ENCODE peak calls at places on chromosomes 1 and 21, in seven cellular contexts. One of them, this sample, is unnamed.
A peak's percentile ranks its signal among the peaks of the same experiment; 100 is the strongest.

GRCh38 chr1:235613617-235614016 is 36.0 kb downstream of the GNG4 start:
- DNase-seq in adrenal gland: no peak
- DNase-seq in CD4-positive, alpha-beta memory T cell: no peak
- DNase-seq in mesendoderm: no peak
- DNase-seq in body of pancreas: no peak
- DNase-seq in IMR-90: no peak
- DNase-seq in left lung: no peak
- DNase-seq in this sample: no peak

GRCh38 chr21:42777757-42778344 is 101.5 kb downstream of the WDR4 start:
- DNase-seq in mesendoderm: no peak
- DNase-seq in IMR-90: no peak
- DNase-seq in body of pancreas: no peak
- DNase-seq in adrenal gland: no peak
- DNase-seq in CD4-positive, alpha-beta memory T cell: no peak
- DNase-seq in left lung: no peak
- DNase-seq in this sample: no peak

GRCh38 chr21:39030127-39030884 is 152.9 kb downstream of the PSMG1 start:
- DNase-seq in CD4-positive, alpha-beta memory T cell: no peak
- DNase-seq in body of pancreas: no peak
- DNase-seq in adrenal gland: no peak
- DNase-seq in mesendoderm: peak; percentile 94
- DNase-seq in left lung: no peak
- DNase-seq in IMR-90: no peak
- DNase-seq in this sample: no peak

GRCh38 chr21:43929217-43929971 is 64.4 kb downstream of the AGPAT3 start:
- DNase-seq in body of pancreas: no peak
- DNase-seq in mesendoderm: peak; percentile 45
- DNase-seq in IMR-90: no peak
- DNase-seq in left lung: no peak
- DNase-seq in CD4-positive, alpha-beta memory T cell: no peak
- DNase-seq in adrenal gland: no peak
- DNase-seq in this sample: no peak

GRCh38 chr21:40964691-40965090 is 117.7 kb upstream of the DSCAM start:
- DNase-seq in IMR-90: no peak
- DNase-seq in left lung: no peak
- DNase-seq in body of pancreas: no peak
- DNase-seq in mesendoderm: no peak
- DNase-seq in adrenal gland: no peak
- DNase-seq in CD4-positive, alpha-beta memory T cell: no peak
- DNase-seq in this sample: no peak

GRCh38 chr21:45590726-45591618 is 48.7 kb upstream of the SLC19A1 start:
- DNase-seq in left lung: peak; percentile 46
- DNase-seq in adrenal gland: no peak
- DNase-seq in CD4-positive, alpha-beta memory T cell: peak; percentile 77
- DNase-seq in IMR-90: no peak
- DNase-seq in body of pancreas: peak; percentile 12
- DNase-seq in mesendoderm: no peak
- DNase-seq in this sample: peak; percentile 69

GRCh38 chr1:235416662-235417049 is 49.4 kb downstream of the TBCE start:
- DNase-seq in left lung: no peak
- DNase-seq in CD4-positive, alpha-beta memory T cell: no peak
- DNase-seq in body of pancreas: no peak
- DNase-seq in mesendoderm: no peak
- DNase-seq in IMR-90: peak; percentile 35
- DNase-seq in adrenal gland: peak; percentile 54
- DNase-seq in this sample: no peak

GRCh38 chr1:68904472-68904871 is 407.6 kb upstream of the DEPDC1 start:
- DNase-seq in mesendoderm: peak; percentile 93
- DNase-seq in adrenal gland: no peak
- DNase-seq in left lung: no peak
- DNase-seq in CD4-positive, alpha-beta memory T cell: no peak
- DNase-seq in body of pancreas: no peak
- DNase-seq in IMR-90: no peak
- DNase-seq in this sample: no peak

GRCh38 chr1:39076799-39077148 is 50.6 kb downstream of the NDUFS5 start:
- DNase-seq in left lung: no peak
- DNase-seq in adrenal gland: no peak
- DNase-seq in body of pancreas: no peak
- DNase-seq in CD4-positive, alpha-beta memory T cell: no peak
- DNase-seq in IMR-90: no peak
- DNase-seq in mesendoderm: no peak
- DNase-seq in this sample: no peak

GRCh38 chr1:232471250-232471649 is 158.7 kb downstream of the SIPA1L2 start:
- DNase-seq in CD4-positive, alpha-beta memory T cell: no peak
- DNase-seq in mesendoderm: no peak
- DNase-seq in left lung: no peak
- DNase-seq in body of pancreas: no peak
- DNase-seq in adrenal gland: no peak
- DNase-seq in IMR-90: no peak
- DNase-seq in this sample: no peak

GRCh38 chr1:156102634-156103511 is 11.6 kb upstream of the LMNA start:
- DNase-seq in body of pancreas: no peak
- DNase-seq in left lung: no peak
- DNase-seq in IMR-90: peak; percentile 57
- DNase-seq in adrenal gland: no peak
- DNase-seq in CD4-positive, alpha-beta memory T cell: no peak
- DNase-seq in mesendoderm: no peak
- DNase-seq in this sample: no peak

GRCh38 chr1:35222322-35223108 is 29.6 kb upstream of the SFPQ start:
- DNase-seq in CD4-positive, alpha-beta memory T cell: no peak
- DNase-seq in left lung: no peak
- DNase-seq in mesendoderm: no peak
- DNase-seq in body of pancreas: peak; percentile 3
- DNase-seq in adrenal gland: no peak
- DNase-seq in IMR-90: peak; percentile 87
- DNase-seq in this sample: no peak

GRCh38 chr1:222880586-222880985 is 65.7 kb downstream of the DISP1 start:
- DNase-seq in body of pancreas: no peak
- DNase-seq in left lung: no peak
- DNase-seq in adrenal gland: no peak
- DNase-seq in mesendoderm: peak; percentile 7
- DNase-seq in CD4-positive, alpha-beta memory T cell: no peak
- DNase-seq in IMR-90: peak; percentile 84
- DNase-seq in this sample: no peak

GRCh38 chr21:26550357-26550756 is 22.7 kb downstream of the CYYR1 start:
- DNase-seq in left lung: no peak
- DNase-seq in CD4-positive, alpha-beta memory T cell: no peak
- DNase-seq in adrenal gland: no peak
- DNase-seq in body of pancreas: no peak
- DNase-seq in mesendoderm: no peak
- DNase-seq in IMR-90: no peak
- DNase-seq in this sample: no peak

GRCh38 chr1:72122099-72122893 is 160.0 kb downstream of the NEGR1 start:
- DNase-seq in CD4-positive, alpha-beta memory T cell: no peak
- DNase-seq in body of pancreas: no peak
- DNase-seq in IMR-90: no peak
- DNase-seq in left lung: no peak
- DNase-seq in mesendoderm: no peak
- DNase-seq in adrenal gland: no peak
- DNase-seq in this sample: no peak

GRCh38 chr1:56754713-56755505 is 64.3 kb downstream of the FYB2 start:
- DNase-seq in IMR-90: no peak
- DNase-seq in mesendoderm: no peak
- DNase-seq in left lung: no peak
- DNase-seq in adrenal gland: no peak
- DNase-seq in CD4-positive, alpha-beta memory T cell: no peak
- DNase-seq in body of pancreas: no peak
- DNase-seq in this sample: no peak

GRCh38 chr1:64268653-64269557 is 65.5 kb downstream of the UBE2U start:
- DNase-seq in body of pancreas: peak; percentile 78
- DNase-seq in mesendoderm: peak; percentile 85
- DNase-seq in left lung: peak; percentile 66
- DNase-seq in CD4-positive, alpha-beta memory T cell: peak; percentile 47
- DNase-seq in IMR-90: peak; percentile 85
- DNase-seq in adrenal gland: peak; percentile 83
- DNase-seq in this sample: peak; percentile 56

DNA sequence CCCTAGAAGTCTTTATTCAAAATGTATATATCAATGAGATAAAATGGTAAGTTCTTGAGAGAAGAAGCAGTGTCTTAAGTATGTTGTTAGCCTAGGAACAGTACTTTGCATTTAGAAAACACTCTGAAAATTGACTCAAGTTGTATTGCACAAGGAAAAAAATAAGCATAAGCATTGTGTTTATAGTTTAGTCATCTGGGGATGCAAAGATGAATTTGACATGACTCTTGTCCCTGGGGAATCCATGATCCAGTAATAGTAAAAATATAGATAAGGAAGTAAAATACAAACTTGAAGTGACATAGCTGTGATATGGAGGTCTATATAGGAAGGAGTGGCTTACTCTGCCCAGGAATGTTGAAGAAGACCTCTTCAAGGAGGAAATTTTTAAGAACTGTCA is 185.0 kb upstream of the PTBP2 start:
- DNase-seq in CD4-positive, alpha-beta memory T cell: no peak
- DNase-seq in body of pancreas: no peak
- DNase-seq in mesendoderm: no peak
- DNase-seq in left lung: no peak
- DNase-seq in adrenal gland: no peak
- DNase-seq in IMR-90: no peak
- DNase-seq in this sample: no peak
- H3K27ac ChIP-seq in CD4-positive, alpha-beta memory T cell: no peak overlapping the region
- H3K27ac ChIP-seq in body of pancreas: no peak overlapping the region
- H3K27ac ChIP-seq in mesendoderm: no peak overlapping the region
- H3K27ac ChIP-seq in left lung: no peak overlapping the region
- H3K27ac ChIP-seq in adrenal gland: no peak overlapping the region
- H3K27ac ChIP-seq in IMR-90: no peak overlapping the region
- H3K27ac ChIP-seq in this sample: no peak overlapping the region

DNA sequence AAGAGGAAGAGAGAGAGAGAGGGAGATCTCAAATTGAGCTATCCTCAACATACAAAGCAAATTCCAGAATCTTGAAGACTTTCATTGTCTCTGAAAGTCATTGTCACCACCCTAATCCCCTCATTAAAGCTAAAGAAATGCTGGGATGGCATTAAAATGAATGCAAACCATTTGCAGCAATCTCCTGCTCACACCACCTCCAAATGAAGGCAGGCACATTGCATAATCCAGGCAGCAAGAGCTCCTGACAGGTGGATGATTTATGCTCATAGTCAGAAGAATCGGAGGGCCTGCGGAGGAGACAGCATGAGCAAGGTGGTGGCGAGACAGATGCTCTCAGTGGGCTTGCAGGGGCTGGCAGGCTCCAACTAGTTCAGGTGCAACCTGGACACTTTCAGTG is 90.2 kb downstream of the ESRRG start:
- DNase-seq in body of pancreas: no peak
- DNase-seq in mesendoderm: peak; percentile 62
- DNase-seq in left lung: no peak
- DNase-seq in CD4-positive, alpha-beta memory T cell: no peak
- DNase-seq in adrenal gland: no peak
- DNase-seq in IMR-90: no peak
- DNase-seq in this sample: no peak
- H3K4me3 ChIP-seq in body of pancreas: no peak overlapping the region
- H3K4me3 ChIP-seq in mesendoderm: no peak overlapping the region
- H3K4me3 ChIP-seq in left lung: no peak overlapping the region
- H3K4me3 ChIP-seq in CD4-positive, alpha-beta memory T cell: no peak overlapping the region
- H3K4me3 ChIP-seq in adrenal gland: no peak overlapping the region
- H3K4me3 ChIP-seq in IMR-90: no peak overlapping the region
- H3K4me3 ChIP-seq in this sample: no peak overlapping the region

GRCh38 chr21:34874689-34875513 is 174.2 kb downstream of the RUNX1 start:
- DNase-seq in left lung: no peak
- DNase-seq in IMR-90: no peak
- DNase-seq in mesendoderm: no peak
- DNase-seq in body of pancreas: no peak
- DNase-seq in CD4-positive, alpha-beta memory T cell: no peak
- DNase-seq in adrenal gland: no peak
- DNase-seq in this sample: no peak

GRCh38 chr21:34878501-34878900 is 170.6 kb downstream of the RUNX1 start:
- DNase-seq in mesendoderm: no peak
- DNase-seq in adrenal gland: no peak
- DNase-seq in CD4-positive, alpha-beta memory T cell: no peak
- DNase-seq in left lung: peak; percentile 63
- DNase-seq in IMR-90: no peak
- DNase-seq in body of pancreas: no peak
- DNase-seq in this sample: no peak

GRCh38 chr21:34875830-34876229 is 173.3 kb downstream of the RUNX1 start:
- DNase-seq in mesendoderm: no peak
- DNase-seq in IMR-90: peak; percentile 50
- DNase-seq in adrenal gland: no peak
- DNase-seq in left lung: no peak
- DNase-seq in body of pancreas: no peak
- DNase-seq in CD4-positive, alpha-beta memory T cell: no peak
- DNase-seq in this sample: no peak

GRCh38 chr21:34878940-34879339 is 170.2 kb downstream of the RUNX1 start:
- DNase-seq in body of pancreas: no peak
- DNase-seq in mesendoderm: no peak
- DNase-seq in IMR-90: no peak
- DNase-seq in left lung: no peak
- DNase-seq in CD4-positive, alpha-beta memory T cell: no peak
- DNase-seq in adrenal gland: no peak
- DNase-seq in this sample: no peak

DNA sequence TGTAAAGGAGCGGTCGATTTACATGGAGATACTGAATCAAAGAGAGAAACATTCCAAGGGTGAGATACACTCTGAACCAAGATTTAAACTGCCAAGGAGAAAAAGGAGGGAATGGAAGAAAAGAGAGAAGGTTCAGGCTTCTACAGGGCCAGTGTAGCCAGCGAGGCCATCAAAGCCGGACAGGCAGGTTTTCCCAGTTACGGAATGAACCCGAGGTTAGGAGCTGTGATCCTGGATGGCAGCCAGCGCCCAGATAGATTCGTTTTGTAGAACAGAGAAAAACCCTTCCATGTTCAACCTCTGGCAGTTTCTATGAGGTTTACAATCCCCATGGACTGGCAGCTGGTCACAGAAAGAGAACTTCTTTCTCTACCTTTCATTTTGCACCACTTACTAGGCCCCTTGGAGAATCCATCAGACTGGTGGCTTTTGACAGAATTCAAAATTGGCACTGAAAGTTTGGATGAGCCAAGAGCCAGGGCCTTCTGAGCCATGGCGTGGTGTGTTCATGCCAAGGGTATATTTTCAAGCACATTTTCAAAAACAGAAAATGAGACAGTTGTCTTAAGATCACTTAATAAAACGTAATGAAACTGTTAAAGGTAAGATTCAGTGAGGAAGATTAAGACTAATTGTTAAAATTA is 171.5 kb downstream of the RUNX1 start:
- DNase-seq in adrenal gland: no peak
- DNase-seq in body of pancreas: peak; percentile 92
- DNase-seq in mesendoderm: no peak
- DNase-seq in CD4-positive, alpha-beta memory T cell: no peak
- DNase-seq in left lung: peak; percentile 81
- DNase-seq in IMR-90: no peak
- DNase-seq in this sample: no peak
- H3K4me1 ChIP-seq in adrenal gland: no peaks in the 10 kb centered on the region
- H3K4me1 ChIP-seq in body of pancreas: peaks cover 18% of the 10 kb centered on the region
- H3K4me1 ChIP-seq in mesendoderm: no peaks in the 10 kb centered on the region
- H3K4me1 ChIP-seq in CD4-positive, alpha-beta memory T cell: peaks cover 14% of the 10 kb centered on the region
- H3K4me1 ChIP-seq in left lung: peaks cover 23% of the 10 kb centered on the region
- H3K4me1 ChIP-seq in IMR-90: peaks cover 28% of the 10 kb centered on the region
- H3K4me1 ChIP-seq in this sample: peaks cover 11% of the 10 kb centered on the region

DNA sequence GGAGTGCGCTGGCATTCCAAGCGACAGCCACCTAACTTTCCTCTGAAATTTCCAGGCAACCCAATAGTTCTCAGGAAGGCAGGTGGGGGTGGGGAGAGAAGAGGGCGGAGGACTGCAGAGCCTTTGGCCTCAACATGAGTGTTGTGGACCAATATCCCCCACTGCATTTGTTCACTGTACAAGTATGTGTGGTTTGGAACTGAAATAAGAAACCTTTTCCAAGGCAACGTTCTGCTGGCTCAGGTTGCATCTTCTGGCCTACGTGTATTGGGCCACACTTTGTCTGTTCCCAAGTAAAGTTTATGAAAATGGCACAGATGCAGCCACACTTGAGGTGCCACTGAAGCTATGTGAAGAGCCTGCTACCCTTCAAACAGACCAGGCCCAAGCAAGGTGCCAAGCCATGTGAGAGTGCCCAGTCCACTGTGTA is 153.4 kb downstream of the DHRS3 start:
- DNase-seq in adrenal gland: no peak
- DNase-seq in mesendoderm: no peak
- DNase-seq in body of pancreas: peak; percentile 53
- DNase-seq in CD4-positive, alpha-beta memory T cell: no peak
- DNase-seq in IMR-90: peak; percentile 97
- DNase-seq in left lung: peak; percentile 60
- DNase-seq in this sample: no peak
- H3K27ac ChIP-seq in adrenal gland: no peak overlapping the region
- H3K27ac ChIP-seq in mesendoderm: no peak overlapping the region
- H3K27ac ChIP-seq in body of pancreas: peak overlapping the region; percentile 85
- H3K27ac ChIP-seq in CD4-positive, alpha-beta memory T cell: no peak overlapping the region
- H3K27ac ChIP-seq in IMR-90: peak overlapping the region; percentile 96
- H3K27ac ChIP-seq in left lung: peak overlapping the region; percentile 76
- H3K27ac ChIP-seq in this sample: no peak overlapping the region

This sample was measured in naive thymus-derived CD4-positive, alpha-beta T cell.